ENCODE peak calls at places on chromosomes 13 and 19, in seven cellular contexts. One of them, this sample, is unnamed.

GRCh38 chr19:46717716-46718143 is 816 bp upstream of the PRKD2 start:
- DNase-seq in T-helper 9 cell: no peak
- DNase-seq in NCI-H748 treated with DMSO at 0.1 percent for 48 hours: no peak
- DNase-seq in activated T-helper 1 cell treated with Interleukin-2 at 50 U/mL for 16 hours: no peak
- DNase-seq in mesothelial cell of epicardium: no peak
- DNase-seq in pulmonary artery endothelial cell: no peak
- DNase-seq in GM12892: no peak
- DNase-seq in this sample: no peak

GRCh38 chr13:36370108-36370429 is 23.9 kb upstream of the SPART start:
- DNase-seq in T-helper 9 cell: no peak
- DNase-seq in NCI-H748 treated with DMSO at 0.1 percent for 48 hours: no peak
- DNase-seq in activated T-helper 1 cell treated with Interleukin-2 at 50 U/mL for 16 hours: no peak
- DNase-seq in mesothelial cell of epicardium: no peak
- DNase-seq in pulmonary artery endothelial cell: no peak
- DNase-seq in GM12892: no peak
- DNase-seq in this sample: no peak

GRCh38 chr13:44305845-44306244 is 67.8 kb upstream of the SERP2 start:
- DNase-seq in T-helper 9 cell: no peak
- DNase-seq in NCI-H748 treated with DMSO at 0.1 percent for 48 hours: peak; percentile 76
- DNase-seq in activated T-helper 1 cell treated with Interleukin-2 at 50 U/mL for 16 hours: no peak
- DNase-seq in mesothelial cell of epicardium: no peak
- DNase-seq in pulmonary artery endothelial cell: no peak
- DNase-seq in GM12892: no peak
- DNase-seq in this sample: no peak

GRCh38 chr19:35935911-35936737 is at the start of gene LRFN3:
- DNase-seq in T-helper 9 cell: peak; percentile 33
- DNase-seq in NCI-H748 treated with DMSO at 0.1 percent for 48 hours: peak; percentile 81
- DNase-seq in activated T-helper 1 cell treated with Interleukin-2 at 50 U/mL for 16 hours: peak; percentile 35
- DNase-seq in mesothelial cell of epicardium: peak; percentile 53
- DNase-seq in pulmonary artery endothelial cell: peak; percentile 22
- DNase-seq in GM12892: no peak
- DNase-seq in this sample: peak; percentile 53

GRCh38 chr13:112764864-112765561 is 75.2 kb downstream of the ATP11A start:
- DNase-seq in T-helper 9 cell: no peak
- DNase-seq in NCI-H748 treated with DMSO at 0.1 percent for 48 hours: no peak
- DNase-seq in activated T-helper 1 cell treated with Interleukin-2 at 50 U/mL for 16 hours: no peak
- DNase-seq in mesothelial cell of epicardium: no peak
- DNase-seq in pulmonary artery endothelial cell: no peak
- DNase-seq in GM12892: no peak
- DNase-seq in this sample: no peak

GRCh38 chr19:4638330-4638729 is 986 bp upstream of the TNFAIP8L1 start:
- DNase-seq in T-helper 9 cell: no peak
- DNase-seq in NCI-H748 treated with DMSO at 0.1 percent for 48 hours: no peak
- DNase-seq in activated T-helper 1 cell treated with Interleukin-2 at 50 U/mL for 16 hours: no peak
- DNase-seq in mesothelial cell of epicardium: no peak
- DNase-seq in pulmonary artery endothelial cell: no peak
- DNase-seq in GM12892: no peak
- DNase-seq in this sample: no peak

GRCh38 chr13:95552539-95553270 is at the start of gene CLDN10:
- DNase-seq in T-helper 9 cell: no peak
- DNase-seq in NCI-H748 treated with DMSO at 0.1 percent for 48 hours: no peak
- DNase-seq in activated T-helper 1 cell treated with Interleukin-2 at 50 U/mL for 16 hours: no peak
- DNase-seq in mesothelial cell of epicardium: peak; percentile 58
- DNase-seq in pulmonary artery endothelial cell: no peak
- DNase-seq in GM12892: peak; percentile 19
- DNase-seq in this sample: no peak

GRCh38 chr19:277581-278165 is 13.5 kb downstream of the PLPP2 start:
- DNase-seq in T-helper 9 cell: no peak
- DNase-seq in NCI-H748 treated with DMSO at 0.1 percent for 48 hours: no peak
- DNase-seq in activated T-helper 1 cell treated with Interleukin-2 at 50 U/mL for 16 hours: no peak
- DNase-seq in mesothelial cell of epicardium: no peak
- DNase-seq in pulmonary artery endothelial cell: no peak
- DNase-seq in GM12892: no peak
- DNase-seq in this sample: no peak

GRCh38 chr13:114115796-114116195 is 16.6 kb downstream of the RASA3 start:
- DNase-seq in T-helper 9 cell: no peak
- DNase-seq in NCI-H748 treated with DMSO at 0.1 percent for 48 hours: no peak
- DNase-seq in activated T-helper 1 cell treated with Interleukin-2 at 50 U/mL for 16 hours: no peak
- DNase-seq in mesothelial cell of epicardium: no peak
- DNase-seq in pulmonary artery endothelial cell: no peak
- DNase-seq in GM12892: no peak
- DNase-seq in this sample: no peak

GRCh38 chr19:45254044-45254531 is 3.0 kb downstream of the MARK4 start:
- DNase-seq in T-helper 9 cell: no peak
- DNase-seq in NCI-H748 treated with DMSO at 0.1 percent for 48 hours: no peak
- DNase-seq in activated T-helper 1 cell treated with Interleukin-2 at 50 U/mL for 16 hours: no peak
- DNase-seq in mesothelial cell of epicardium: no peak
- DNase-seq in pulmonary artery endothelial cell: no peak
- DNase-seq in GM12892: no peak
- DNase-seq in this sample: peak; percentile 54

GRCh38 chr13:109009756-109010155 is 380.3 kb downstream of the MYO16 start:
- DNase-seq in T-helper 9 cell: no peak
- DNase-seq in NCI-H748 treated with DMSO at 0.1 percent for 48 hours: no peak
- DNase-seq in activated T-helper 1 cell treated with Interleukin-2 at 50 U/mL for 16 hours: no peak
- DNase-seq in mesothelial cell of epicardium: no peak
- DNase-seq in pulmonary artery endothelial cell: no peak
- DNase-seq in GM12892: no peak
- DNase-seq in this sample: no peak